ENCODE peak calls at places on chromosomes 6 and 20, in ten cellular contexts. One of them, this sample, is unnamed.

GRCh38 chr6:72271531-72271930 is 350.3 kb upstream of the KCNQ5 start:
- DNase-seq in activated CD4-positive, alpha-beta memory T cell treated with anti-CD3 and anti-CD28 coated beads for 36 hours: no peak
- DNase-seq in mucosa of descending colon: no peak
- DNase-seq in lower lobe of right lung: no peak
- DNase-seq in naive thymus-derived CD4-positive, alpha-beta T cell: no peak
- DNase-seq in neural progenitor cell: no peak
- DNase-seq in mesenteric fat pad: no peak
- DNase-seq in NCI-H1417: no peak
- DNase-seq in head of caudate nucleus: no peak
- DNase-seq in caudate nucleus: no peak
- DNase-seq in this sample: no peak

GRCh38 chr6:53591873-53592272 is 47.0 kb upstream of the GCLC start:
- DNase-seq in mucosa of descending colon: no peak
- DNase-seq in activated CD4-positive, alpha-beta memory T cell treated with anti-CD3 and anti-CD28 coated beads for 36 hours: no peak
- DNase-seq in NCI-H1417: no peak
- DNase-seq in head of caudate nucleus: no peak
- DNase-seq in naive thymus-derived CD4-positive, alpha-beta T cell: no peak
- DNase-seq in mesenteric fat pad: no peak
- DNase-seq in lower lobe of right lung: no peak
- DNase-seq in caudate nucleus: no peak
- DNase-seq in neural progenitor cell: no peak
- DNase-seq in this sample: no peak

GRCh38 chr6:132511159-132511835 is 1.6 kb downstream of the STX7 start:
- DNase-seq in mesenteric fat pad: no peak
- DNase-seq in head of caudate nucleus: no peak
- DNase-seq in caudate nucleus: no peak
- DNase-seq in lower lobe of right lung: no peak
- DNase-seq in naive thymus-derived CD4-positive, alpha-beta T cell: no peak
- DNase-seq in mucosa of descending colon: peak; percentile 37
- DNase-seq in neural progenitor cell: no peak
- DNase-seq in activated CD4-positive, alpha-beta memory T cell treated with anti-CD3 and anti-CD28 coated beads for 36 hours: no peak
- DNase-seq in NCI-H1417: no peak
- DNase-seq in this sample: no peak

GRCh38 chr6:3316818-3317217 is 58.1 kb downstream of the PSMG4 start:
- DNase-seq in NCI-H1417: no peak
- DNase-seq in mucosa of descending colon: no peak
- DNase-seq in naive thymus-derived CD4-positive, alpha-beta T cell: no peak
- DNase-seq in lower lobe of right lung: no peak
- DNase-seq in activated CD4-positive, alpha-beta memory T cell treated with anti-CD3 and anti-CD28 coated beads for 36 hours: no peak
- DNase-seq in head of caudate nucleus: no peak
- DNase-seq in mesenteric fat pad: peak; percentile 51
- DNase-seq in caudate nucleus: no peak
- DNase-seq in neural progenitor cell: no peak
- DNase-seq in this sample: no peak

GRCh38 chr6:97923249-97923648 is 640.2 kb upstream of the MMS22L start:
- DNase-seq in mucosa of descending colon: no peak
- DNase-seq in head of caudate nucleus: no peak
- DNase-seq in naive thymus-derived CD4-positive, alpha-beta T cell: no peak
- DNase-seq in NCI-H1417: no peak
- DNase-seq in neural progenitor cell: no peak
- DNase-seq in activated CD4-positive, alpha-beta memory T cell treated with anti-CD3 and anti-CD28 coated beads for 36 hours: no peak
- DNase-seq in caudate nucleus: no peak
- DNase-seq in lower lobe of right lung: no peak
- DNase-seq in mesenteric fat pad: no peak
- DNase-seq in this sample: no peak

GRCh38 chr6:134111062-134111677 is 58.7 kb upstream of the SLC2A12 start:
- DNase-seq in NCI-H1417: peak; percentile 59
- DNase-seq in activated CD4-positive, alpha-beta memory T cell treated with anti-CD3 and anti-CD28 coated beads for 36 hours: peak; percentile 50
- DNase-seq in mesenteric fat pad: no peak
- DNase-seq in neural progenitor cell: peak; percentile 74
- DNase-seq in naive thymus-derived CD4-positive, alpha-beta T cell: peak; percentile 30
- DNase-seq in lower lobe of right lung: no peak
- DNase-seq in head of caudate nucleus: no peak
- DNase-seq in mucosa of descending colon: peak; percentile 73
- DNase-seq in caudate nucleus: no peak
- DNase-seq in this sample: no peak

GRCh38 chr20:38412877-38413577 is 22.1 kb downstream of the SNHG17 start:
- DNase-seq in neural progenitor cell: no peak
- DNase-seq in lower lobe of right lung: no peak
- DNase-seq in activated CD4-positive, alpha-beta memory T cell treated with anti-CD3 and anti-CD28 coated beads for 36 hours: no peak
- DNase-seq in mucosa of descending colon: no peak
- DNase-seq in naive thymus-derived CD4-positive, alpha-beta T cell: no peak
- DNase-seq in mesenteric fat pad: no peak
- DNase-seq in head of caudate nucleus: no peak
- DNase-seq in NCI-H1417: no peak
- DNase-seq in caudate nucleus: no peak
- DNase-seq in this sample: no peak

GRCh38 chr6:146543211-146543939 is at the start of gene RAB32:
- DNase-seq in NCI-H1417: no peak
- DNase-seq in mesenteric fat pad: peak; percentile 99
- DNase-seq in lower lobe of right lung: peak; percentile 98
- DNase-seq in caudate nucleus: peak; percentile 66
- DNase-seq in mucosa of descending colon: peak; percentile 90
- DNase-seq in neural progenitor cell: peak; percentile 93
- DNase-seq in naive thymus-derived CD4-positive, alpha-beta T cell: peak; percentile 41
- DNase-seq in head of caudate nucleus: peak; percentile 76
- DNase-seq in activated CD4-positive, alpha-beta memory T cell treated with anti-CD3 and anti-CD28 coated beads for 36 hours: peak; percentile 14
- DNase-seq in this sample: peak; percentile 97

GRCh38 chr6:77037439-77037838 is 425.9 kb downstream of the HTR1B start:
- DNase-seq in lower lobe of right lung: no peak
- DNase-seq in head of caudate nucleus: no peak
- DNase-seq in mucosa of descending colon: no peak
- DNase-seq in naive thymus-derived CD4-positive, alpha-beta T cell: no peak
- DNase-seq in caudate nucleus: no peak
- DNase-seq in neural progenitor cell: no peak
- DNase-seq in mesenteric fat pad: no peak
- DNase-seq in NCI-H1417: no peak
- DNase-seq in activated CD4-positive, alpha-beta memory T cell treated with anti-CD3 and anti-CD28 coated beads for 36 hours: no peak
- DNase-seq in this sample: no peak

GRCh38 chr20:18783385-18783959 is 30.1 kb upstream of the SCP2D1 start:
- DNase-seq in lower lobe of right lung: no peak
- DNase-seq in activated CD4-positive, alpha-beta memory T cell treated with anti-CD3 and anti-CD28 coated beads for 36 hours: no peak
- DNase-seq in neural progenitor cell: no peak
- DNase-seq in mesenteric fat pad: no peak
- DNase-seq in naive thymus-derived CD4-positive, alpha-beta T cell: no peak
- DNase-seq in mucosa of descending colon: no peak
- DNase-seq in NCI-H1417: no peak
- DNase-seq in head of caudate nucleus: no peak
- DNase-seq in caudate nucleus: no peak
- DNase-seq in this sample: no peak

GRCh38 chr6:79158856-79159516 is 75.5 kb downstream of the HMGN3 start:
- DNase-seq in neural progenitor cell: no peak
- DNase-seq in naive thymus-derived CD4-positive, alpha-beta T cell: no peak
- DNase-seq in mucosa of descending colon: no peak
- DNase-seq in mesenteric fat pad: no peak
- DNase-seq in lower lobe of right lung: no peak
- DNase-seq in activated CD4-positive, alpha-beta memory T cell treated with anti-CD3 and anti-CD28 coated beads for 36 hours: no peak
- DNase-seq in caudate nucleus: no peak
- DNase-seq in head of caudate nucleus: no peak
- DNase-seq in NCI-H1417: no peak
- DNase-seq in this sample: no peak

GRCh38 chr6:13554929-13555333 is 19.5 kb upstream of the SIRT5 start:
- DNase-seq in activated CD4-positive, alpha-beta memory T cell treated with anti-CD3 and anti-CD28 coated beads for 36 hours: no peak
- DNase-seq in neural progenitor cell: peak; percentile 66
- DNase-seq in mucosa of descending colon: no peak
- DNase-seq in NCI-H1417: no peak
- DNase-seq in caudate nucleus: peak; percentile 40
- DNase-seq in head of caudate nucleus: peak; percentile 72
- DNase-seq in lower lobe of right lung: no peak
- DNase-seq in naive thymus-derived CD4-positive, alpha-beta T cell: no peak
- DNase-seq in mesenteric fat pad: no peak
- DNase-seq in this sample: no peak

GRCh38 chr20:63129991-63130653 is 85.8 kb downstream of the YTHDF1 start:
- DNase-seq in mucosa of descending colon: no peak
- DNase-seq in lower lobe of right lung: peak; percentile 36
- DNase-seq in naive thymus-derived CD4-positive, alpha-beta T cell: no peak
- DNase-seq in head of caudate nucleus: no peak
- DNase-seq in caudate nucleus: no peak
- DNase-seq in neural progenitor cell: peak; percentile 52
- DNase-seq in NCI-H1417: no peak
- DNase-seq in activated CD4-positive, alpha-beta memory T cell treated with anti-CD3 and anti-CD28 coated beads for 36 hours: no peak
- DNase-seq in mesenteric fat pad: peak; percentile 53
- DNase-seq in this sample: peak; percentile 8

GRCh38 chr6:116102856-116103255 is 2.2 kb downstream of the NT5DC1 start:
- DNase-seq in head of caudate nucleus: no peak
- DNase-seq in naive thymus-derived CD4-positive, alpha-beta T cell: no peak
- DNase-seq in activated CD4-positive, alpha-beta memory T cell treated with anti-CD3 and anti-CD28 coated beads for 36 hours: no peak
- DNase-seq in lower lobe of right lung: no peak
- DNase-seq in caudate nucleus: no peak
- DNase-seq in neural progenitor cell: no peak
- DNase-seq in mucosa of descending colon: no peak
- DNase-seq in mesenteric fat pad: no peak
- DNase-seq in NCI-H1417: no peak
- DNase-seq in this sample: no peak

GRCh38 chr6:155538708-155539107 is 83.1 kb upstream of the NOX3 start:
- DNase-seq in lower lobe of right lung: no peak
- DNase-seq in caudate nucleus: no peak
- DNase-seq in mesenteric fat pad: no peak
- DNase-seq in naive thymus-derived CD4-positive, alpha-beta T cell: no peak
- DNase-seq in neural progenitor cell: no peak
- DNase-seq in mucosa of descending colon: no peak
- DNase-seq in activated CD4-positive, alpha-beta memory T cell treated with anti-CD3 and anti-CD28 coated beads for 36 hours: no peak
- DNase-seq in NCI-H1417: no peak
- DNase-seq in head of caudate nucleus: no peak
- DNase-seq in this sample: no peak

This sample was measured in aorta.